ENCODE peak calls at places on chromosomes 5 and 9, in six cellular contexts. L is A549; N is activated CD4-positive, alpha-beta T cell treated with anti-CD3 and anti-CD28 coated beads, Interleukin-2, amount 50 U/mL, for 24 hours; K is HCT116; E is fibroblast of gingiva; C is T1000. U is an unnamed sample.

GRCh38 chr5:124195416-124195815 is 551.0 kb downstream of the ZNF608 start:
- DNase-seq in L (no peak), N (no peak), K (no peak), E (no peak), C (no peak), U (peak)

GRCh38 chr9:105299190-105299854 is 54.9 kb downstream of the SLC44A1 start:
- DNase-seq in L (peak), N (no peak), K (no peak), E (peak), C (peak), U (peak)

GRCh38 chr9:70112981-70113380 is 69.3 kb downstream of the MAMDC2 start:
- DNase-seq in L (no peak), N (no peak), K (no peak), E (no peak), C (no peak), U (no peak)

GRCh38 chr5:93581738-93582414 is 857 bp upstream of the NR2F1-AS1 start:
- DNase-seq in L (no peak), N (no peak), K (peak), E (peak), C (peak), U (no peak)

GRCh38 chr9:117394655-117395054 is 20.2 kb downstream of the ASTN2 start:
- DNase-seq in L (no peak), N (no peak), K (no peak), E (no peak), C (no peak), U (no peak)

GRCh38 chr9:124347206-124347967 is 67.9 kb downstream of the PSMB7 start:
- DNase-seq in L (no peak), N (no peak), K (no peak), E (no peak), C (no peak), U (no peak)

GRCh38 chr5:126054593-126055347 is 368.4 kb upstream of the GRAMD2B start:
- DNase-seq in L (no peak), N (no peak), K (no peak), E (no peak), C (no peak), U (peak)

GRCh38 chr9:12964271-12964670 is 189.5 kb downstream of the LURAP1L start:
- DNase-seq in L (no peak), N (no peak), K (no peak), E (no peak), C (no peak), U (no peak)

GRCh38 chr5:73812962-73813588 is 187.1 kb downstream of the ARHGEF28 start:
- DNase-seq in L (peak), N (no peak), K (no peak), E (no peak), C (no peak), U (no peak)

GRCh38 chr5:1476181-1476966 is 31.1 kb upstream of the SLC6A3 start:
- DNase-seq in L (no peak), N (no peak), K (no peak), E (no peak), C (no peak), U (no peak)

GRCh38 chr5:57842376-57843015 is 359.9 kb upstream of the ACTBL2 start:
- DNase-seq in L (no peak), N (no peak), K (no peak), E (no peak), C (no peak), U (peak)

GRCh38 chr5:119897537-119898370 is 268.4 kb downstream of the FAM170A start:
- DNase-seq in L (no peak), N (no peak), K (no peak), E (peak), C (no peak), U (no peak)

GRCh38 chr9:93076792-93077128 is 18.3 kb downstream of the SUSD3 start:
- DNase-seq in L (no peak), N (no peak), K (no peak), E (no peak), C (no peak), U (no peak)

GRCh38 chr5:179120951-179121666 is 60.9 kb downstream of the ZNF354C start:
- DNase-seq in L (no peak), N (no peak), K (no peak), E (no peak), C (no peak), U (no peak)

GRCh38 chr5:172713113-172713808 is 57.7 kb downstream of the DUSP1 start:
- DNase-seq in L (peak), N (peak), K (no peak), E (no peak), C (peak), U (no peak)

GRCh38 chr5:122507581-122507980 is 195.5 kb downstream of the SNCAIP start:
- DNase-seq in L (no peak), N (no peak), K (peak), E (no peak), C (no peak), U (no peak)

GRCh38 chr9:73116030-73116429 is 35.6 kb upstream of the ANXA1 start:
- DNase-seq in L (no peak), N (no peak), K (no peak), E (peak), C (no peak), U (no peak)

GRCh38 chr9:8733096-8733954 is 933.7 kb upstream of the DMAC1 start:
- DNase-seq in L (no peak), N (no peak), K (no peak), E (peak), C (no peak), U (peak)

U was measured in COLO829.